ENCODE peak calls at places on chromosomes 16 and 17, in ten cellular contexts. P is activated T-helper 2 cell treated with anti-CD3 and anti-CD28 coated beads, Interferon-gamma antibody, Interleukin-2, Interleukin-4, amounts not matched to agents 10 μg/mL and 5 μg/mL and 100 μg/mL, durations not matched to agents 14 hours and 24 hours and 36 hours; X is neural progenitor cell; W is islet precursor cell; Y is NCI-H460; O is naive thymus-derived CD4-positive, alpha-beta T cell; B is cardiac fibroblast; F is C1 segment of cervical spinal cord; N is pancreas; D is lower leg skin. L is an unnamed sample.

GRCh38 chr17:29581583-29582253 is 7.7 kb downstream of the GIT1 start:
- DNase-seq in B (no peak), D (no peak), P (no peak), N (peak; percentile 54), Y (no peak), F (no peak), X (no peak), W (no peak), O (no peak), L (no peak)

GRCh38 chr17:48148029-48148759 is 40.6 kb downstream of the SNX11 start:
- DNase-seq in F (no peak), B (no peak), P (no peak), O (no peak), N (no peak), X (no peak), W (no peak), D (no peak), Y (no peak), L (no peak)

GRCh38 chr17:68539536-68540469 is 27.6 kb downstream of the PRKAR1A start:
- DNase-seq in D (no peak), P (no peak), N (no peak), F (no peak), B (peak; percentile 36), O (no peak), X (peak; percentile 24), Y (no peak), W (peak; percentile 66), L (no peak)

GRCh38 chr16:22681881-22682291 is 132.1 kb upstream of the HS3ST2 start:
- DNase-seq in X (no peak), Y (no peak), F (no peak), P (no peak), B (no peak), N (no peak), D (peak; percentile 83), W (peak; percentile 98), O (no peak), L (no peak)

GRCh38 chr16:76176616-76177015 is 100.6 kb upstream of the CNTNAP4 start:
- DNase-seq in W (no peak), N (no peak), F (no peak), D (no peak), O (no peak), Y (no peak), P (no peak), B (no peak), X (no peak), L (no peak)

GRCh38 chr16:67277294-67277998 is 1.9 kb upstream of the PLEKHG4 start:
- DNase-seq in P (no peak), B (peak; percentile 98), F (no peak), D (no peak), Y (no peak), X (no peak), W (peak; percentile 85), N (no peak), O (no peak), L (peak; percentile 35)

GRCh38 chr17:32488177-32488542 is 1.4 kb downstream of the CDK5R1 start:
- DNase-seq in Y (no peak), O (no peak), B (no peak), W (no peak), D (peak; percentile 77), X (no peak), N (no peak), F (no peak), P (no peak), L (no peak)

GRCh38 chr17:45091778-45092425 is 30.8 kb downstream of the NMT1 start:
- DNase-seq in P (no peak), W (peak; percentile 55), X (no peak), F (no peak), N (no peak), O (no peak), D (no peak), Y (no peak), B (peak; percentile 39), L (no peak)

GRCh38 chr16:80231888-80232287 is 308.9 kb upstream of the DYNLRB2 start:
- DNase-seq in P (no peak), N (no peak), B (peak; percentile 83), D (no peak), Y (no peak), X (no peak), O (no peak), F (no peak), W (peak; percentile 55), L (peak; percentile 13)

GRCh38 chr17:82464567-82464929 is 6.0 kb downstream of the NARF start:
- DNase-seq in N (no peak), F (no peak), Y (no peak), X (no peak), W (no peak), P (no peak), B (no peak), D (no peak), O (no peak), L (no peak)

GRCh38 chr17:34665150-34665802 is 85.9 kb downstream of the TMEM132E start:
- DNase-seq in Y (no peak), W (no peak), F (no peak), X (no peak), B (no peak), N (peak; percentile 24), D (no peak), P (no peak), O (no peak), L (no peak)

GRCh38 chr17:33328129-33328528 is 35.0 kb upstream of the ASIC2 start:
- DNase-seq in X (peak; percentile 62), D (no peak), Y (no peak), P (no peak), O (no peak), N (no peak), F (no peak), B (peak; percentile 4), W (peak; percentile 73), L (no peak)

GRCh38 chr17:72510454-72511016 is 389.7 kb downstream of the SOX9 start:
- DNase-seq in B (no peak), W (no peak), X (no peak), F (no peak), P (no peak), D (no peak), N (no peak), Y (no peak), O (no peak), L (no peak)

L was measured in stimulated activated naive CD8-positive, alpha-beta T cell treated with anti-CD3 and anti-CD28 coated beads, Interleukin-15, amount 100 ng/mL, for 72 hours.